ENCODE peak calls at places on chromosome 11, in five cellular contexts. One of them, this sample, is unnamed.

GRCh38 chr11:111418436-111418787 is 39.3 kb upstream of the POU2AF1 start:
- DNase-seq in transverse colon: no peak
- DNase-seq in fibroblast of lung: no peak
- DNase-seq in A549: no peak
- DNase-seq in left ventricle myocardium inferior: no peak
- DNase-seq in this sample: no peak

GRCh38 chr11:64924910-64925284 is 408 bp downstream of the PPP2R5B start:
- DNase-seq in transverse colon: peak; percentile 28
- DNase-seq in fibroblast of lung: no peak
- DNase-seq in A549: no peak
- DNase-seq in left ventricle myocardium inferior: no peak
- DNase-seq in this sample: no peak

GRCh38 chr11:84671325-84672019 is 955.7 kb downstream of the DLG2 start:
- DNase-seq in transverse colon: peak; percentile 7
- DNase-seq in fibroblast of lung: no peak
- DNase-seq in A549: peak; percentile 3
- DNase-seq in left ventricle myocardium inferior: no peak
- DNase-seq in this sample: no peak

GRCh38 chr11:79007811-79008294 is 433.0 kb downstream of the TENM4 start:
- DNase-seq in transverse colon: no peak
- DNase-seq in fibroblast of lung: no peak
- DNase-seq in A549: no peak
- DNase-seq in left ventricle myocardium inferior: no peak
- DNase-seq in this sample: no peak

GRCh38 chr11:111676878-111677585 is 74.8 kb downstream of the SIK2 start:
- DNase-seq in transverse colon: no peak
- DNase-seq in fibroblast of lung: peak; percentile 67
- DNase-seq in A549: no peak
- DNase-seq in left ventricle myocardium inferior: no peak
- DNase-seq in this sample: no peak

GRCh38 chr11:15780837-15781236 is 575.5 kb downstream of the SOX6 start:
- DNase-seq in transverse colon: no peak
- DNase-seq in fibroblast of lung: peak; percentile 31
- DNase-seq in A549: no peak
- DNase-seq in left ventricle myocardium inferior: no peak
- DNase-seq in this sample: no peak

GRCh38 chr11:36354221-36355003 is 58.3 kb downstream of the PRR5L start:
- DNase-seq in transverse colon: no peak
- DNase-seq in fibroblast of lung: peak; percentile 94
- DNase-seq in A549: no peak
- DNase-seq in left ventricle myocardium inferior: no peak
- DNase-seq in this sample: no peak

GRCh38 chr11:66478823-66479740 is 1.2 kb upstream of the DPP3 start:
- DNase-seq in transverse colon: peak; percentile 55
- DNase-seq in fibroblast of lung: peak; percentile 47
- DNase-seq in A549: peak; percentile 44
- DNase-seq in left ventricle myocardium inferior: peak; percentile 32
- DNase-seq in this sample: peak; percentile 82

GRCh38 chr11:64094463-64095223 is 58.9 kb downstream of the FLRT1 start:
- DNase-seq in transverse colon: peak; percentile 22
- DNase-seq in fibroblast of lung: peak; percentile 84
- DNase-seq in A549: peak; percentile 84
- DNase-seq in left ventricle myocardium inferior: no peak
- DNase-seq in this sample: no peak

GRCh38 chr11:68832476-68833176 is 9.1 kb downstream of the CPT1A start:
- DNase-seq in transverse colon: peak; percentile 53
- DNase-seq in fibroblast of lung: no peak
- DNase-seq in A549: no peak
- DNase-seq in left ventricle myocardium inferior: no peak
- DNase-seq in this sample: no peak

GRCh38 chr11:114482114-114482513 is 42.8 kb downstream of the REXO2 start:
- DNase-seq in transverse colon: no peak
- DNase-seq in fibroblast of lung: no peak
- DNase-seq in A549: no peak
- DNase-seq in left ventricle myocardium inferior: no peak
- DNase-seq in this sample: no peak

GRCh38 chr11:108069947-108070346 is 51.4 kb upstream of the ACAT1 start:
- DNase-seq in transverse colon: no peak
- DNase-seq in fibroblast of lung: peak; percentile 71
- DNase-seq in A549: no peak
- DNase-seq in left ventricle myocardium inferior: no peak
- DNase-seq in this sample: no peak

GRCh38 chr11:65432686-65433582 is 10.3 kb downstream of the NEAT1 start:
- DNase-seq in transverse colon: peak; percentile 3
- DNase-seq in fibroblast of lung: peak; percentile 48
- DNase-seq in A549: peak; percentile 75
- DNase-seq in left ventricle myocardium inferior: no peak
- DNase-seq in this sample: no peak

GRCh38 chr11:69674886-69675714 is at the start of gene LTO1:
- DNase-seq in transverse colon: peak; percentile 97
- DNase-seq in fibroblast of lung: peak; percentile 92
- DNase-seq in A549: peak; percentile 98
- DNase-seq in left ventricle myocardium inferior: peak; percentile 97
- DNase-seq in this sample: peak; percentile 99

GRCh38 chr11:123316003-123316402 is 114.1 kb upstream of the GRAMD1B start:
- DNase-seq in transverse colon: no peak
- DNase-seq in fibroblast of lung: peak; percentile 35
- DNase-seq in A549: no peak
- DNase-seq in left ventricle myocardium inferior: no peak
- DNase-seq in this sample: no peak

GRCh38 chr11:91979775-91980174 is 244.8 kb upstream of the FAT3 start:
- DNase-seq in transverse colon: no peak
- DNase-seq in fibroblast of lung: no peak
- DNase-seq in A549: no peak
- DNase-seq in left ventricle myocardium inferior: no peak
- DNase-seq in this sample: no peak

GRCh38 chr11:100726709-100727108 is 39.6 kb downstream of the ARHGAP42 start:
- DNase-seq in transverse colon: no peak
- DNase-seq in fibroblast of lung: no peak
- DNase-seq in A549: no peak
- DNase-seq in left ventricle myocardium inferior: no peak
- DNase-seq in this sample: no peak

GRCh38 chr11:132054822-132055221 is 684.4 kb downstream of the NTM start:
- DNase-seq in transverse colon: no peak
- DNase-seq in fibroblast of lung: peak; percentile 99
- DNase-seq in A549: no peak
- DNase-seq in left ventricle myocardium inferior: no peak
- DNase-seq in this sample: no peak

GRCh38 chr11:118175031-118175531 is 1.4 kb downstream of the SCN2B start:
- DNase-seq in transverse colon: no peak
- DNase-seq in fibroblast of lung: peak; percentile 62
- DNase-seq in A549: peak; percentile 14
- DNase-seq in left ventricle myocardium inferior: peak; percentile 40
- DNase-seq in this sample: no peak

GRCh38 chr11:32982626-32983025 is 33.1 kb upstream of the DEPDC7 start:
- DNase-seq in transverse colon: no peak
- DNase-seq in fibroblast of lung: no peak
- DNase-seq in A549: no peak
- DNase-seq in left ventricle myocardium inferior: no peak
- DNase-seq in this sample: no peak

GRCh38 chr11:116782728-116783127 is 5.1 kb downstream of the ZPR1 start:
- DNase-seq in transverse colon: no peak
- DNase-seq in fibroblast of lung: peak; percentile 54
- DNase-seq in A549: no peak
- DNase-seq in left ventricle myocardium inferior: no peak
- DNase-seq in this sample: no peak

GRCh38 chr11:15735711-15736110 is 620.6 kb downstream of the SOX6 start:
- DNase-seq in transverse colon: no peak
- DNase-seq in fibroblast of lung: no peak
- DNase-seq in A549: no peak
- DNase-seq in left ventricle myocardium inferior: no peak
- DNase-seq in this sample: no peak

GRCh38 chr11:103792981-103793468 is 243.4 kb upstream of the DDI1 start:
- DNase-seq in transverse colon: no peak
- DNase-seq in fibroblast of lung: peak; percentile 77
- DNase-seq in A549: peak; percentile 73
- DNase-seq in left ventricle myocardium inferior: no peak
- DNase-seq in this sample: no peak

GRCh38 chr11:18265949-18266348 is at the start of gene SAA1:
- DNase-seq in transverse colon: no peak
- DNase-seq in fibroblast of lung: no peak
- DNase-seq in A549: no peak
- DNase-seq in left ventricle myocardium inferior: no peak
- DNase-seq in this sample: no peak

GRCh38 chr11:81165164-81165563 is 1568.5 kb downstream of the FAM181B start:
- DNase-seq in transverse colon: no peak
- DNase-seq in fibroblast of lung: no peak
- DNase-seq in A549: no peak
- DNase-seq in left ventricle myocardium inferior: no peak
- DNase-seq in this sample: no peak

GRCh38 chr11:117315285-117316196 is 515 bp downstream of the BACE1 start:
- DNase-seq in transverse colon: no peak
- DNase-seq in fibroblast of lung: peak; percentile 10
- DNase-seq in A549: no peak
- DNase-seq in left ventricle myocardium inferior: no peak
- DNase-seq in this sample: peak; percentile 80

GRCh38 chr11:95301497-95301896 is 70.5 kb upstream of the SESN3 start:
- DNase-seq in transverse colon: no peak
- DNase-seq in fibroblast of lung: peak; percentile 74
- DNase-seq in A549: no peak
- DNase-seq in left ventricle myocardium inferior: no peak
- DNase-seq in this sample: no peak

GRCh38 chr11:8333431-8334401 is 70.0 kb upstream of the LMO1 start:
- DNase-seq in transverse colon: no peak
- DNase-seq in fibroblast of lung: peak; percentile 28
- DNase-seq in A549: peak; percentile 23
- DNase-seq in left ventricle myocardium inferior: no peak
- DNase-seq in this sample: no peak

GRCh38 chr11:57340228-57340627 is 2.1 kb downstream of the P2RX3 start:
- DNase-seq in transverse colon: no peak
- DNase-seq in fibroblast of lung: peak; percentile 26
- DNase-seq in A549: no peak
- DNase-seq in left ventricle myocardium inferior: no peak
- DNase-seq in this sample: peak; percentile 59
- TF ChIP-seq CTCF in transverse colon: no peak
- TF ChIP-seq CTCF in fibroblast of lung: no peak
- TF ChIP-seq CTCF in A549: no peak
- TF ChIP-seq CTCF in left ventricle myocardium inferior: peak; percentile 14
- TF ChIP-seq CTCF in this sample: no peak

DNA sequence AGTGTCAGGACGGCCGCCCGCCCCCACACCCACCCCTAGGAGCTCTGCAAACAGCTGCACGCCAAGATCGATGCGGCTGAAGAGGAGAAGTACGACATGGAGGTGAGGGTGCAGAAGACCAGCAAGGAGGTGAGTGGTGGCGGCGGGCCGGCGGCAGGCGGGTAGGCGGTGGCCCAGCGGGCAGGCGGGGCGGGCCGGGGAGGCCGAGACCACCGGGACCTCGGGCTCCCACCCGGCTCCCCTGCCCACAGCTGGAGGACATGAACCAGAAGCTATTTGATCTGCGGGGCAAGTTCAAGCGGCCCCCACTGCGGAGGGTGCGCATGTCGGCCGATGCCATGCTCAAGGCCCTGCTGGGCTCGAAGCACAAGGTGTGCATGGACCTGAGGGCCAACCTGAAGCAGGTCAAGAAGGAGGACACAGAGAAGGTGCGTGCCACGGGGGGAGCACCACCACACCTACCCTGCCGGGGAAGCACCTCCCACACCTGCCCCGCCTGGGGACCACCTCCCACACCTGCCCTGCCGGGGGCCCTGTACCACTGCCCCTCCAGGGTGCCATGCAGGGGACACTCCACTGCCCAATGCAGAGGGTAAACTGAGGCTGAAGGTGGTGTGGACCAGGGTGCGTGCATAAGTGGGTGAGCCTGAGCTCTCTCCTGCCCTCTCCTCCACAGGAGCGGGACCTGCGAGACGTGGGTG is 2.1 kb downstream of the TNNI2 start:
- DNase-seq in transverse colon: no peak
- DNase-seq in fibroblast of lung: no peak
- DNase-seq in A549: no peak
- DNase-seq in left ventricle myocardium inferior: peak; percentile 15
- DNase-seq in this sample: peak; percentile 81
- H3K4me1 ChIP-seq in transverse colon: peaks cover 16% of the 10 kb centered on the region
- H3K4me1 ChIP-seq in fibroblast of lung: no peaks in the 10 kb centered on the region
- H3K4me1 ChIP-seq in A549: peaks cover 11% of the 10 kb centered on the region
- H3K4me1 ChIP-seq in left ventricle myocardium inferior: peaks cover 64% of the 10 kb centered on the region
- H3K4me1 ChIP-seq in this sample: peaks cover 90% of the 10 kb centered on the region

DNA sequence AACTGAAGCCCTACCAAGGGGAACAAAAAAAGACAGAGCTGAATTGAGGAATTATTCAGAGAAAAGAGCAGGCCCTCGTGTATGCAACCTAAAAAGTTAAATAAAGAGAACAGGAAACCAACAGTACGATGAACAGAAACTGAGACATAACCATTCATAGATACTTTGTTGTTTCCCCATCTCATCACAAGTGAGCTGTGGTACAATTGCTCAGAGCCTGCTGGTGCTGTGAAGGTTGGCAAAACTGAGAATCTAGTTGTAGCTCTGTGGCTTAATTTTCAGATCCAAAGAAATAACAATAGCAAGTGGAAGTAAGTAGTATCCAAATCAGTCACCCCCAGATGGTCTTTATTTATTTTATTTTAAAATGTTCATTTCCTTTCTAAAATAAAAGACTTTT is 37.7 kb upstream of the BLID start:
- DNase-seq in transverse colon: no peak
- DNase-seq in fibroblast of lung: no peak
- DNase-seq in A549: no peak
- DNase-seq in left ventricle myocardium inferior: no peak
- DNase-seq in this sample: no peak
- H3K27ac ChIP-seq in transverse colon: no peak overlapping the region
- H3K27ac ChIP-seq in fibroblast of lung: peak overlapping the region; percentile 6
- H3K27ac ChIP-seq in A549: peak overlapping the region; percentile 76
- H3K27ac ChIP-seq in left ventricle myocardium inferior: no peak overlapping the region
- H3K27ac ChIP-seq in this sample: no peak overlapping the region

GRCh38 chr11:3049430-3050243 is 7.6 kb downstream of the CARS1 start:
- DNase-seq in transverse colon: peak; percentile 80
- DNase-seq in fibroblast of lung: peak; percentile 97
- DNase-seq in A549: peak; percentile 77
- DNase-seq in left ventricle myocardium inferior: peak; percentile 55
- DNase-seq in this sample: peak; percentile 92
- TF ChIP-seq CTCF in transverse colon: no peak
- TF ChIP-seq CTCF in fibroblast of lung: no peak
- TF ChIP-seq CTCF in A549: peak; percentile 16
- TF ChIP-seq CTCF in left ventricle myocardium inferior: peak; percentile 10
- TF ChIP-seq CTCF in this sample: peak; percentile 59